ENCODE peak calls at places on chromosomes 4 and X, in six cellular contexts. J, B, X, Q, K and R are unnamed samples.

GRCh38 chr4:16772366-16772850 is 126.0 kb downstream of the LDB2 start:
- DNase-seq in J (peak), B (no peak), X (no peak), Q (no peak), K (no peak), R (no peak)

GRCh38 chrX:12580548-12580947 is 210.7 kb upstream of the PRPS2 start:
- DNase-seq in J (peak), B (no peak), X (no peak), Q (no peak), K (no peak), R (no peak)

GRCh38 chrX:40773809-40774208 is 38.5 kb upstream of the MED14 start:
- DNase-seq in J (peak), B (no peak), X (no peak), Q (no peak), K (no peak), R (no peak)

GRCh38 chrX:68383540-68383939 is 49.8 kb downstream of the OPHN1 start:
- DNase-seq in J (no peak), B (no peak), X (no peak), Q (no peak), K (no peak), R (no peak)

GRCh38 chrX:132737743-132738142 is 220.7 kb downstream of the HS6ST2 start:
- DNase-seq in J (no peak), B (peak), X (no peak), Q (no peak), K (no peak), R (no peak)

GRCh38 chr4:27218013-27218412 is 357.4 kb downstream of the STIM2 start:
- DNase-seq in J (peak), B (no peak), X (no peak), Q (no peak), K (no peak), R (no peak)

GRCh38 chrX:15158736-15159406 is 111.0 kb downstream of the ASB9 start:
- DNase-seq in J (no peak), B (no peak), X (no peak), Q (no peak), K (no peak), R (no peak)

GRCh38 chr4:88803600-88804096 is 106.0 kb upstream of the NAP1L5 start:
- DNase-seq in J (peak), B (peak), X (peak), Q (no peak), K (peak), R (peak)

GRCh38 chr4:59247032-59247431 is 1953.1 kb upstream of the ADGRL3 start:
- DNase-seq in J (no peak), B (peak), X (no peak), Q (no peak), K (no peak), R (no peak)

DNA sequence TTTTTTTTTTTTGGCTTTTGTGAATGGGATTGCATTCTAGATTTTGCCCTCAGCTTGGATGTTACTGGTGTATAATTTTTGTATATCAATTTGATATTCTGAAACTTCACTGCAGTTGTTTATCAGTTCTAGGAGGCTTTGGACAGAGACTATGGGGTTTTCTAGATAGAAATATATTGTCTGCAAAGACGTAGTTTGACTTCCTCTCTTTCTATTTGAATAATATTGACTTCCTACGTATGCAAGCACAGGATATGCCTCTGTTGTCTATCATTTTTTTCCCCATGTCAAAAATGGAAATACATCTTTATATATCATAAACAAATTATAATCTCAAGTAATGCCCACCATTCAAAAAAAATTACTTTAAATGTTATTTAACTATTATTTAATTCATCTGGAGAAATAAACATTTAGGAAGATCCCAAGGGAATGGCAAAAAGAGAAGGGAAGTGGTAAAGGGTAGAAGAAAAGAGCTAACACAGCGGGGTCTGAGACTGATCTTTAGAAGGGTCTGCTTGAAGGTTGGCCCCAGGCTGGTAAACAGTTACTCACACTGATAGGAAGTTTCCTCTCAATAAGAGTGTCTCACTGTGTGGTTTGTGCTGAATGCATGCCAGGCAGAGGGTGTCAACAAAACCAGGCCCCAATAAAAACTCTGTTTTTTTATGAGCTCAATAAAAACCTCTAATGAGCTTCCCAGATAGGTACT is 35.7 kb downstream of the ZNF518B start:
- DNase-seq in J (no peak), B (no peak), X (no peak), Q (no peak), K (no peak), R (no peak)
- TF ChIP-seq POLR2A in J (no peak), B (no peak), X (no peak), Q (no peak), K (no peak), R (no peak)

GRCh38 chr4:69360271-69360670 is 80.0 kb downstream of the UGT2B28 start:
- DNase-seq in J (no peak), B (no peak), X (no peak), Q (no peak), K (no peak), R (no peak)
- TF ChIP-seq POLR2A in J (no peak), B (no peak), X (no peak), Q (no peak), K (no peak), R (no peak)

GRCh38 chr4:83297548-83298260 is 13.1 kb upstream of the COQ2 start:
- DNase-seq in J (no peak), B (peak), X (no peak), Q (no peak), K (no peak), R (no peak)

GRCh38 chr4:83293305-83294046 is 8.9 kb upstream of the COQ2 start:
- DNase-seq in J (no peak), B (no peak), X (no peak), Q (no peak), K (no peak), R (no peak)
- TF ChIP-seq POLR2A in J (no peak), B (no peak), X (no peak), Q (no peak), K (no peak), R (no peak)

GRCh38 chr4:120049732-120050494 is 16.7 kb downstream of the MAD2L1 start:
- DNase-seq in J (peak), B (peak), X (peak), Q (peak), K (peak), R (peak)
- TF ChIP-seq POLR2A in J (no peak), B (no peak), X (no peak), Q (no peak), K (no peak), R (no peak)

DNA sequence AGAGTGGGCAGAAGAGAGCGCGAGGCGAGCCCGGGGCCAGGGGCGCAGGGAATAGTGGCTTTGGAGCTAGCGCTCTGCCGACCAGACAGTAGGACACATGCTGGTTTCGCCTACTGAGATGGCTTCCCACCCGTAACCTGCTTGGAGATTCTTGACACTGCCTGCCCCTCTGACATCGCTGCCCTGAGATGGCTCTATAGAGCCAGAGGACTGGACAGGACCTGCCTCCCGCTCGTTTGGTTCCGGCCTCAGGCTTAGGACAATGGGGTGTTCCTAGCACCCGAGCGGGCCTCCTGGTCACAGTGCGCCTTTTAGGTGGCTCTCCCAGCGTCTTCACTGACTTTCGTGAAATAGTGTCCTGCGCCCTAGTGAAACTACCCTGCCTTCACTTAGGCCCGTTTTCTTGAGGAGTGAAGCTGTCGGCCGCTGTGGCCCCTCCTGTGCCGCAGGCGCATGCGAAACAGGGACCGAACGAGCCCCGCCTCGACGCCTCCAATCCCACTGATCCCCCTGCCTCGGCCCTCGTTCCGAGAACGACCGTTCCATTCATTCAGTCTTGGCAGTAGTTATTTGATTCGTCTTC is 608 bp downstream of the TAF1 start:
- DNase-seq in J (peak), B (peak), X (no peak), Q (peak), K (no peak), R (peak)
- TF ChIP-seq POLR2A in J (peak), B (no peak), X (no peak), Q (peak), K (no peak), R (peak)

DNA sequence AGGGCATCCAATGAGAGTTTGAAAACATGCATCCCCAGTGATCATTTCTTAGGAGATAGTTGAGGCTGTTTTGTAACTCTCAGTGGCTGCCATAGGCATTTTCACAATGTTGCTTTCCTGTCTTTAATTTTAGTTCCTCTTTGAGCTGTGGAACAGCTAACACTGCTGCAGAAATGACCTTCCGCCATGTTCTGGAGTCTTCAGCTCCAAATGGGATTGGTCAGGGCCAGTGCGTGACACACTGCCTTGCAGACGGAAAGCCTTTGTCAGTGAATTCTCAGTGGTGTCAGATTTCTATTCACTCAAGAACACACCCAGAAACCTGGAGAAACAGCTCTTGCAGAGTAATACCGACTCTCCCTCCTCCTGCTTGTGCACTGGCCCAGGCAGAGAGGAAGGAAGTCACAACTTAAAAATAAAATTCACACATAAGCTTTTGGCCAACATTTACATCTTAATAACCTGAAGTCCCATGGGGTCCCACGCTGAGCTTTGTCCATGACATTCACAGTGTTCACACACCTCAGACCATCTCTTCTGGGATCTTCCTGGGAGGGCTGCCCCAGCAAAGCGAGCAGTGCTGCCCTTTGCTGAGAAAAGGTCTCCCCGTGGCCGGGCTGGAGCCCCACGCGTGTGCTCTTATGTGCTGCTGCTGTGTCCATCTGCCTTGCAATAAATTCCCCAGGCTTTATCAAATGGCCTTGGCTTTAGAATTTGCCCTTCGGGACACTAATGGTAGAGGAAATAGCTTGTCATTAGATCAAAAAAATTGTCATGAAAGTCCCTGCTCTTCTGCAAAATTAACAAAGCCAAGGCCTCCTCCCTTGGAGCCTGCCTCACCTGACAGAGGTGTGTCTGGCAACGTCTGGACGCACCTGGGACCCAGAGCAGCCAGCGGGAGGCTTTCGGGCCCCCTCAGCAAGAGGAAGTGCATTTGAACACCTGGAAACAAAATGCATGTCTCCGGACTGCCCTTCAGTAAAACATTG is 126.8 kb downstream of the IRF2 start:
- DNase-seq in J (peak), B (peak), X (peak), Q (peak), K (no peak), R (no peak)
- TF ChIP-seq POLR2A in J (no peak), B (peak), X (no peak), Q (no peak), K (no peak), R (no peak)

DNA sequence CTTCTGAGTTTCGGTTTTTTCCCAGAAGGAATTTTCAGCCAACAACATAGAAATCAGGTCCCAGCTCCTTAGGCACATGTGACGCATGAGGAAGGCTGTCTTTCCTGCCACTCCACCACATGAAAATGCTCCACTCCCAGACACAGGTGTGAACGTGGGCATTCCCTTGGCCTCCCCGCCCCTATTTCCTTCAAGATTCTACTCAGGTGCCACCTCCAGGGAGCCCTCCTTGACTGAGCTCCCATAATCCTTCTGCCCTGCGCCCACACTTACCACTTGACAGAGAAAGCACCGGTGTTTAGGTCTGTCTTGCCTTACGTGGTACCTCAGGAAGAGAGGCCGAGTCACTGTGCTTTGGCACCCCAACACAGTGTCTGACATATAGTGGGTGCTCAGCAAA is 44.4 kb upstream of the CENPU start:
- DNase-seq in J (no peak), B (no peak), X (no peak), Q (no peak), K (no peak), R (no peak)
- TF ChIP-seq POLR2A in J (no peak), B (no peak), X (no peak), Q (no peak), K (no peak), R (no peak)

DNA sequence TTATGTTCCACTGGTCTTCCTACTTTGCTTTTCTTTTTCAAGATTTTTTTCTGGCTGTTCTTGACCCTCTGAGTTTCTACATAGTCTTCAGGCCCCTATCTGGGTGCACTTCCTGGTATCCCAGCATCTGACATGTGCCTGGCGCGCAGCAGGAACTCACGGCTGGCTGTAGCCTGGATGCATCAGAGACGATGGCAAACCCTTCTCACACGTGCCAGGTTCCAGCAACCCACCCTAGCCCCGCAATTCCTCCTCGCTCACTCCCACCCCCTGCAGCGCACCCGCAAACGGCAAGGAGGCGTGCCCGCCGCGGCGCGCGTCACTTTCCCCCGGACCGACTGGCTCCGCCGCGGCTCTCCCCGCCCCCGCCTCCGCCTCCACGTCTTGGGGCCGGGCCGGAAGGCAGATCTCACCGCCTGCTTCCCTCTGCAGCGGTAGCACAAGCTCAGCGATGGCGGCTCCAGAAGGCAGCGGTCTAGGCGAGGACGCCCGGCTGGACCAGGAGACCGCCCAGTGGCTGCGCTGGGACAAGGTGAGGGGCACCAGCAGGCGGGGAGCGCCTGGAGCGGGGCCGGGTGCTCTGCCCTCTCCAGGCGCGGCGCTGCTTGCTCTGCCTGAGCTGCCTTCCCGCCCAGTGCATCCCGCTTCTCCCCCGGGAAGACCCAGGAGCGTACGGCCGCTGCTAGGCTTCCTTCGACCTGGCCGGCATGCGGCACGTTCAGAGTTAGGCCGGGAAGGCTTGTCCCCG is at the start of gene PGM2:
- DNase-seq in J (peak), B (peak), X (peak), Q (peak), K (peak), R (peak)
- TF ChIP-seq POLR2A in J (peak), B (peak), X (peak), Q (peak), K (peak), R (peak)

DNA sequence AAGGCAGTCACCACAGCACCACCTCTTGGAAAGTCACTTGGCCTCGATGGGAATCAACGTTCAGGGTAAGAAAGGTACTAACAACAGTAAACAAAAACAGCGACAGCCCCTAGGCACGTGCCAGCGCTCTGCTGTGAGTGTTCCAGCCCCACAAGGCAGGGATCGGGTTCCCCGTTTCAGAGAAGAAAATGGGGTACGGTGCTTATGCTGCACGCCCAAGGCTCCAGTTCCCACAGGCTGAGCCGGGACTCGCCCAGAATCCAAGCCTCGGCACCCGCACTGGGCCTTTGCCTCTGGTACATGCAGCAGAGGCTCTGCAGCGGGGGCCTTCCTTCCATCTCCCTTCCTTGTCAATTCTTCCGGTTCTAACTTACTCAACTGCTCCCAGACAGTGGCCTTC is 37.3 kb downstream of the WDR1 start:
- DNase-seq in J (no peak), B (no peak), X (peak), Q (no peak), K (no peak), R (no peak)
- TF ChIP-seq POLR2A in J (no peak), B (no peak), X (no peak), Q (no peak), K (no peak), R (no peak)

GRCh38 chrX:136198678-136199243 is 51.4 kb downstream of the FHL1 start:
- DNase-seq in J (no peak), B (no peak), X (no peak), Q (no peak), K (no peak), R (no peak)

GRCh38 chrX:136195247-136195646 is 47.9 kb downstream of the FHL1 start:
- DNase-seq in J (no peak), B (no peak), X (no peak), Q (no peak), K (no peak), R (no peak)

GRCh38 chrX:136198010-136198409 is 50.7 kb downstream of the FHL1 start:
- DNase-seq in J (no peak), B (no peak), X (no peak), Q (no peak), K (no peak), R (no peak)

GRCh38 chrX:136194546-136194945 is 47.2 kb downstream of the FHL1 start:
- DNase-seq in J (no peak), B (no peak), X (no peak), Q (no peak), K (no peak), R (no peak)

GRCh38 chrX:136196691-136197155 is 49.4 kb downstream of the FHL1 start:
- DNase-seq in J (no peak), B (no peak), X (no peak), Q (no peak), K (no peak), R (no peak)
- TF ChIP-seq POLR2A in J (no peak), B (no peak), X (peak), Q (no peak), K (no peak), R (no peak)